ENCODE peak calls at places on chromosomes 5 and 9, in four cellular contexts. One of them, this sample, is unnamed.

GRCh38 chr5:139670369-139671095 is 22.4 kb downstream of the CXXC5 start:
- DNase-seq in K562: no peak
- DNase-seq in upper lobe of right lung: no peak
- DNase-seq in Panc1: no peak
- DNase-seq in this sample: no peak

GRCh38 chr5:59793000-59793399 is 100.5 kb downstream of the PDE4D start:
- DNase-seq in K562: no peak
- DNase-seq in Panc1: peak; percentile 57
- DNase-seq in upper lobe of right lung: no peak
- DNase-seq in this sample: no peak

GRCh38 chr9:28542928-28543327 is 969.6 kb upstream of the C9orf72 start:
- DNase-seq in Panc1: no peak
- DNase-seq in upper lobe of right lung: no peak
- DNase-seq in K562: no peak
- DNase-seq in this sample: no peak

GRCh38 chr5:80644900-80645299 is 9.6 kb upstream of the MSH3 start:
- DNase-seq in upper lobe of right lung: no peak
- DNase-seq in K562: no peak
- DNase-seq in Panc1: no peak
- DNase-seq in this sample: no peak

GRCh38 chr5:64628901-64629300 is 61.4 kb upstream of the SHISAL2B start:
- DNase-seq in K562: no peak
- DNase-seq in Panc1: no peak
- DNase-seq in upper lobe of right lung: no peak
- DNase-seq in this sample: no peak

GRCh38 chr5:136104311-136104975 is 28.2 kb upstream of the SMAD5 start:
- DNase-seq in upper lobe of right lung: no peak
- DNase-seq in K562: no peak
- DNase-seq in Panc1: no peak
- DNase-seq in this sample: no peak

GRCh38 chr9:109072133-109072692 is 47.5 kb downstream of the TMEM245 start:
- DNase-seq in Panc1: no peak
- DNase-seq in upper lobe of right lung: no peak
- DNase-seq in K562: no peak
- DNase-seq in this sample: no peak

GRCh38 chr5:53366245-53366644 is 114.2 kb upstream of the FST start:
- DNase-seq in Panc1: no peak
- DNase-seq in upper lobe of right lung: no peak
- DNase-seq in K562: no peak
- DNase-seq in this sample: no peak

GRCh38 chr9:91727316-91727861 is 222.6 kb downstream of the ROR2 start:
- DNase-seq in K562: peak; percentile 73
- DNase-seq in Panc1: peak; percentile 12
- DNase-seq in upper lobe of right lung: no peak
- DNase-seq in this sample: peak; percentile 20

GRCh38 chr5:163963881-163964280 is 458.5 kb downstream of the MAT2B start:
- DNase-seq in K562: no peak
- DNase-seq in upper lobe of right lung: no peak
- DNase-seq in Panc1: no peak
- DNase-seq in this sample: no peak

GRCh38 chr9:134130503-134131375 is 5.1 kb upstream of the WDR5 start:
- DNase-seq in upper lobe of right lung: peak; percentile 95
- DNase-seq in Panc1: no peak
- DNase-seq in K562: no peak
- DNase-seq in this sample: peak; percentile 43

GRCh38 chr9:133144887-133145466 is 18.7 kb downstream of the GBGT1 start:
- DNase-seq in K562: no peak
- DNase-seq in Panc1: no peak
- DNase-seq in upper lobe of right lung: no peak
- DNase-seq in this sample: no peak

GRCh38 chr9:93659044-93659836 is 82.9 kb downstream of the PHF2 start:
- DNase-seq in upper lobe of right lung: peak; percentile 51
- DNase-seq in K562: no peak
- DNase-seq in Panc1: no peak
- DNase-seq in this sample: no peak

GRCh38 chr9:111839387-111839786 is 44.6 kb upstream of the SHOC1 start:
- DNase-seq in Panc1: no peak
- DNase-seq in upper lobe of right lung: peak; percentile 67
- DNase-seq in K562: no peak
- DNase-seq in this sample: no peak

GRCh38 chr5:137248476-137248970 is 250.6 kb downstream of the SPOCK1 start:
- DNase-seq in Panc1: no peak
- DNase-seq in K562: no peak
- DNase-seq in upper lobe of right lung: no peak
- DNase-seq in this sample: no peak

GRCh38 chr5:73193592-73193991 is 20.6 kb downstream of the TMEM174 start:
- DNase-seq in Panc1: no peak
- DNase-seq in K562: no peak
- DNase-seq in upper lobe of right lung: no peak
- DNase-seq in this sample: no peak

GRCh38 chr9:6780690-6781089 is 22.9 kb downstream of the KDM4C start:
- DNase-seq in Panc1: no peak
- DNase-seq in upper lobe of right lung: no peak
- DNase-seq in K562: no peak
- DNase-seq in this sample: no peak

GRCh38 chr9:88303785-88304495 is 84.3 kb upstream of the SPIN1 start:
- DNase-seq in Panc1: no peak
- DNase-seq in upper lobe of right lung: no peak
- DNase-seq in K562: no peak
- DNase-seq in this sample: no peak

GRCh38 chr5:126777257-126777973 is 479 bp downstream of the LMNB1 start:
- DNase-seq in upper lobe of right lung: peak; percentile 84
- DNase-seq in Panc1: no peak
- DNase-seq in K562: peak; percentile 42
- DNase-seq in this sample: no peak

GRCh38 chr5:139382781-139383180 is 316 bp downstream of the SLC23A1 start:
- DNase-seq in K562: no peak
- DNase-seq in Panc1: no peak
- DNase-seq in upper lobe of right lung: peak; percentile 53
- DNase-seq in this sample: no peak

GRCh38 chr5:6215891-6216290 is 162.5 kb downstream of the MED10 start:
- DNase-seq in upper lobe of right lung: no peak
- DNase-seq in K562: no peak
- DNase-seq in Panc1: no peak
- DNase-seq in this sample: no peak

GRCh38 chr5:146005723-146006122 is 69.3 kb downstream of the SH3RF2 start:
- DNase-seq in K562: no peak
- DNase-seq in upper lobe of right lung: no peak
- DNase-seq in Panc1: no peak
- DNase-seq in this sample: no peak

GRCh38 chr5:32232441-32233219 is 58.5 kb upstream of the GOLPH3 start:
- DNase-seq in upper lobe of right lung: peak; percentile 84
- DNase-seq in K562: peak; percentile 48
- DNase-seq in Panc1: peak; percentile 43
- DNase-seq in this sample: no peak

GRCh38 chr9:33524431-33524947 is 438 bp downstream of the ANKRD18B start:
- DNase-seq in upper lobe of right lung: no peak
- DNase-seq in K562: no peak
- DNase-seq in Panc1: no peak
- DNase-seq in this sample: no peak

GRCh38 chr5:76376141-76376900 is 26.8 kb upstream of the IQGAP2 start:
- DNase-seq in K562: no peak
- DNase-seq in Panc1: no peak
- DNase-seq in upper lobe of right lung: no peak
- DNase-seq in this sample: no peak

GRCh38 chr5:115415143-115415491 is 118.7 kb upstream of the CCDC112 start:
- DNase-seq in Panc1: peak; percentile 47
- DNase-seq in K562: no peak
- DNase-seq in upper lobe of right lung: peak; percentile 88
- DNase-seq in this sample: no peak

GRCh38 chr5:113118765-113119164 is 142.2 kb downstream of the DCP2 start:
- DNase-seq in upper lobe of right lung: no peak
- DNase-seq in K562: no peak
- DNase-seq in Panc1: no peak
- DNase-seq in this sample: no peak

GRCh38 chr9:114372971-114373591 is 14.7 kb downstream of the AKNA start:
- DNase-seq in upper lobe of right lung: peak; percentile 86
- DNase-seq in Panc1: no peak
- DNase-seq in K562: no peak
- DNase-seq in this sample: no peak

GRCh38 chr5:40578501-40579451 is 100.9 kb upstream of the PTGER4 start:
- DNase-seq in upper lobe of right lung: no peak
- DNase-seq in Panc1: peak; percentile 78
- DNase-seq in K562: no peak
- DNase-seq in this sample: no peak

DNA sequence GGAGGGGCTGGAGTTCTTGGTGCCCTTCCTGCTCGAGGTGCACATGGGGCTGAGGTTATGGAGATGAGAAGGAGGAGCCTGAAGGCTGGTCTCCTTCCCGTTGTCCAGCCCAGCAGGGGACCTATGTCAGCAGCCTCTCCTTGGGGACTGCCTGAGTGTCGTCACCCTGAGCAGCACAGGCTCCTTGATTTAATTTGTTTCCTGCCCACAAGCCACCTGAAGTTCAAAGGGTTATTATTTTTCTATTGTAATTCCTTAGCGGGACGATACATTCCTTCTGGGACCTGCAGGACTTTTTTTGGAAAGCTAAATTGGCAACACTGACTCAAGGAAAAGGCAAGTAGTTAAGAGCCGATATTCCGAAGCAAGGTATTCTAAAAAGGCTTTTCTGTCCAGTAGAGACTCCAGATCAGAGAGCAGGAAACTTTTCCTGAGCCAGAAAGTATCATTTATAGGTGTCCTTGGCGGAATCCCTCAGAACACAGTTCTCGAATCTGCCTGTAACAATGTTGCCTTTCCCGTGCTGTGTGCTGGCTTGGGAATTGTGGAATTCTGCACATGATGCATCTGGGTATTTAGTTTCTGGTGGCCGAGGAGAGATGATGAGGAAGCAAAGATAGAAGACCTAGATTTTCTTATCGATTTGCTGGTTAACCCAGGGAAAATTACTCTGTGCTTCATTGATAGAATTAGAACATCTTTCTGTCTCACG is 55.4 kb downstream of the ARHGAP26 start:
- DNase-seq in upper lobe of right lung: no peak
- DNase-seq in K562: no peak
- DNase-seq in Panc1: peak; percentile 75
- DNase-seq in this sample: no peak
- H3K27ac ChIP-seq in upper lobe of right lung: no peak overlapping the region
- H3K27ac ChIP-seq in K562: no peak overlapping the region
- H3K27ac ChIP-seq in Panc1: peak overlapping the region; percentile 99
- H3K27ac ChIP-seq in this sample: no peak overlapping the region

GRCh38 chr5:133611357-133612020 is 852 bp downstream of the FSTL4 start:
- DNase-seq in upper lobe of right lung: no peak
- DNase-seq in K562: no peak
- DNase-seq in Panc1: no peak
- DNase-seq in this sample: no peak
- H3K4me3 ChIP-seq in upper lobe of right lung: peak overlapping the region; percentile 35
- H3K4me3 ChIP-seq in K562: no peak overlapping the region
- H3K4me3 ChIP-seq in Panc1: peak overlapping the region; percentile 20
- H3K4me3 ChIP-seq in this sample: peak overlapping the region; percentile 36

GRCh38 chr9:135778421-135778820 is 76.4 kb downstream of the KCNT1 start:
- DNase-seq in upper lobe of right lung: no peak
- DNase-seq in Panc1: no peak
- DNase-seq in K562: no peak
- DNase-seq in this sample: no peak

GRCh38 chr9:135782946-135783345 is 81.0 kb downstream of the KCNT1 start:
- DNase-seq in K562: no peak
- DNase-seq in upper lobe of right lung: no peak
- DNase-seq in Panc1: no peak
- DNase-seq in this sample: no peak

GRCh38 chr9:135780086-135780485 is 78.1 kb downstream of the KCNT1 start:
- DNase-seq in upper lobe of right lung: no peak
- DNase-seq in K562: no peak
- DNase-seq in Panc1: no peak
- DNase-seq in this sample: no peak

GRCh38 chr9:135779571-135779970 is 77.6 kb downstream of the KCNT1 start:
- DNase-seq in Panc1: no peak
- DNase-seq in upper lobe of right lung: no peak
- DNase-seq in K562: no peak
- DNase-seq in this sample: no peak

GRCh38 chr9:135780626-135781025 is 78.6 kb downstream of the KCNT1 start:
- DNase-seq in Panc1: no peak
- DNase-seq in K562: no peak
- DNase-seq in upper lobe of right lung: no peak
- DNase-seq in this sample: no peak
- H3K9me3 ChIP-seq in Panc1: no peaks in the 10 kb centered on the region
- H3K9me3 ChIP-seq in K562: no peaks in the 10 kb centered on the region
- H3K9me3 ChIP-seq in upper lobe of right lung: no peaks in the 10 kb centered on the region
- H3K9me3 ChIP-seq in this sample: no peaks in the 10 kb centered on the region

DNA sequence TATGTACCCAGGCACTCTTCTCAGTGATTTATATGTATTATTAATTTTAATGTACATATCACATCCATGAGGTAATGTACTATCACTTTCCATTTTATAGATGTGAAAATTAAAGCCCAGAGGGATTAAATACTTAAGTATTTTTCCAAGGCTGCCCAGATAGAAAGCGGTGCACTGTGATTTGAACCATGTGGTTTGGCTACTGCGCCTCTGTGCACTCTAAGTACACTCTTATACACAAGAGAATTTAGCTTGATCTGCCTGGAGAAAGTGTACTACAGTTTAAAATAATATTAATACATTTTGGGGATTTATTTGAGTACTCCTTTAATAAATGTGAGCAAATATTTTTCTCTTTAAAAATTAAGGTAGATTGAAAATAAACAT is 360.4 kb upstream of the ACTBL2 start:
- DNase-seq in Panc1: no peak
- DNase-seq in upper lobe of right lung: no peak
- DNase-seq in K562: no peak
- DNase-seq in this sample: no peak
- H3K27ac ChIP-seq in Panc1: peak overlapping the region; percentile 85
- H3K27ac ChIP-seq in upper lobe of right lung: no peak overlapping the region
- H3K27ac ChIP-seq in K562: no peak overlapping the region
- H3K27ac ChIP-seq in this sample: no peak overlapping the region

GRCh38 chr9:123678038-123678877 is 251.7 kb downstream of the DENND1A start:
- DNase-seq in upper lobe of right lung: no peak
- DNase-seq in K562: no peak
- DNase-seq in Panc1: no peak
- DNase-seq in this sample: no peak

GRCh38 chr9:123680382-123680781 is 249.5 kb downstream of the DENND1A start:
- DNase-seq in Panc1: no peak
- DNase-seq in upper lobe of right lung: no peak
- DNase-seq in K562: no peak
- DNase-seq in this sample: no peak

GRCh38 chr9:123678878-123679329 is 251.0 kb downstream of the DENND1A start:
- DNase-seq in upper lobe of right lung: no peak
- DNase-seq in K562: no peak
- DNase-seq in Panc1: no peak
- DNase-seq in this sample: no peak

GRCh38 chr9:123682746-123683145 is 247.2 kb downstream of the DENND1A start:
- DNase-seq in K562: no peak
- DNase-seq in upper lobe of right lung: no peak
- DNase-seq in Panc1: no peak
- DNase-seq in this sample: no peak

GRCh38 chr9:123679330-123679987 is 250.5 kb downstream of the DENND1A start:
- DNase-seq in upper lobe of right lung: no peak
- DNase-seq in Panc1: no peak
- DNase-seq in K562: no peak
- DNase-seq in this sample: no peak
- H3K4me3 ChIP-seq in upper lobe of right lung: no peak overlapping the region
- H3K4me3 ChIP-seq in Panc1: no peak overlapping the region
- H3K4me3 ChIP-seq in K562: no peak overlapping the region
- H3K4me3 ChIP-seq in this sample: no peak overlapping the region